ENCODE peak calls at places on chromosomes 16 and 17, in six cellular contexts. F is gastrocnemius medialis, Z is ovary, C is A549, N is adrenal gland, D is right lobe of liver. R is an unnamed sample. For H3K4me1, the result is how much of the 10 kb centered on the place peaks cover.

GRCh38 chr17:57954421-57955182 is 610 bp downstream of the CUEDC1 start:
- DNase-seq in F (peak), Z (peak), C (peak), N (peak), D (peak), R (peak)

GRCh38 chr17:43341705-43342600 is 56.8 kb upstream of the ARL4D start:
- DNase-seq in F (no peak), Z (no peak), C (no peak), N (no peak), D (no peak), R (no peak)

GRCh38 chr17:10435096-10435495 is 13.3 kb upstream of the MYH8 start:
- DNase-seq in F (no peak), Z (no peak), C (no peak), N (no peak), D (no peak), R (no peak)

GRCh38 chr16:19601083-19601976 is 45.8 kb downstream of the VPS35L start:
- DNase-seq in F (no peak), Z (peak), C (peak), N (peak), D (no peak), R (no peak)

GRCh38 chr17:81858967-81859905 is 1.1 kb downstream of the P4HB start:
- DNase-seq in F (no peak), Z (no peak), C (no peak), N (no peak), D (no peak), R (no peak)

GRCh38 chr17:65684631-65685030 is 123.2 kb upstream of the AXIN2 start:
- DNase-seq in F (no peak), Z (no peak), C (no peak), N (no peak), D (no peak), R (no peak)

GRCh38 chr17:14552311-14552710 is 251.4 kb downstream of the HS3ST3B1 start:
- DNase-seq in F (no peak), Z (no peak), C (no peak), N (no peak), D (no peak), R (no peak)

GRCh38 chr17:44221072-44221861 is 1.8 kb upstream of the UBTF start:
- DNase-seq in F (peak), Z (peak), C (peak), N (peak), D (peak), R (peak)

GRCh38 chr17:70168044-70168978 is 1.0 kb upstream of the KCNJ2 start:
- DNase-seq in F (peak), Z (peak), C (peak), N (peak), D (no peak), R (peak)

GRCh38 chr16:50509521-50510341 is 38.5 kb upstream of the NKD1 start:
- DNase-seq in F (no peak), Z (no peak), C (no peak), N (no peak), D (no peak), R (no peak)

GRCh38 chr17:70380017-70380416 is 210.7 kb downstream of the KCNJ2 start:
- DNase-seq in F (no peak), Z (no peak), C (no peak), N (no peak), D (no peak), R (no peak)

DNA sequence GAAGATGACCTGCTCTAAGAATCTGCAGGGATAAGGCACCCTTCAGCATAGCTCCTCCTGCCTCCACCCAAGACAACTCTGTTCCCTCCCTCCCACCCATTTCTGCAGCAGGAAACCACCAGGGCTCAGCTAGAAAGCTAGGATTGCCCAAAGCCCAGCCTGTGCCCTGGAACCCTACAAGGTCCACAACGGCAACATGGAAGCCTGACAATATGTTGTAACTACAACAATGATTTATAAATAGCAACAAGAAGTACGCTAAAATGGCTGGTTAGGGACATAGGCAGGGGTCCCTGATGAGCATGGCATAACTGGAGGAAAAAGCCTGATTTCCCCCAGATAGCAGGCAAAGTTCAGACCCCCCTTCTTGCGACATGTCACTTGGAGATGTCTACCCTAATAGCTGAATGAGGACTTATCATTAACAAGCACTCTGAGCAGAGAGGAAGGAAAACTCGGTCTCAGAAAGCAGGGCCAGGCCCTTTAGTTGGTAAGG is 6.5 kb downstream of the ST3GAL2 start:
- DNase-seq in F (no peak), Z (no peak), C (no peak), N (no peak), D (no peak), R (no peak)
- H3K4me1 ChIP-seq in F (half or more), Z (under half), C (half or more), N (half or more), D (under half), R (half or more)

GRCh38 chr17:7859028-7859427 is 1.2 kb downstream of the CYB5D1 start:
- DNase-seq in F (no peak), Z (no peak), C (no peak), N (no peak), D (no peak), R (no peak)

GRCh38 chr17:7857724-7858486 is at the start of gene CYB5D1:
- DNase-seq in F (peak), Z (peak), C (peak), N (peak), D (peak), R (peak)

GRCh38 chr17:7856081-7856791 is 1.1 kb downstream of the NAA38 start:
- DNase-seq in F (no peak), Z (peak), C (no peak), N (peak), D (peak), R (peak)

GRCh38 chr17:7856840-7857723 is at the start of gene NAA38:
- DNase-seq in F (peak), Z (peak), C (peak), N (peak), D (peak), R (peak)

DNA sequence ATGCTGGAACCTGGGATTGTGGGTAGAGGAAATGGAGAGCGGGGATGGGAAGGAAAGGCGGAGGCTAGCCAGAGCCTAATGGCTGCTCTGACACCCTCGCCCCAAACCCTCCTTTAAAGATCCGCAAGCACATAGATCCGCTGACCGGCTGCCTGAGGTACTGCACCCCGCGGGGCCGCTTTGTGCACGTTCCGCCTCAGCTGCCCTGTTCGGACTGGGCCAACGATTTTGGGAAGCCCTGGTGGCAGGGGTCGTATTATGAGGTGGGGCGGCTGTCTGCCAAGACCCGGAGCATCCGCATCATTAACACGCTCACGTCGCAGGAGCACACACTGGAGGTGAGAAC is 657 bp downstream of the CYB5D1 start:
- DNase-seq in F (no peak), Z (peak), C (peak), N (peak), D (peak), R (peak)
- TF ChIP-seq POLR2A in F (no peak), Z (no peak), C (no peak), N (no peak), D (no peak), R (no peak)

GRCh38 chr17:76086384-76086783 is 7.4 kb downstream of the ZACN start:
- DNase-seq in F (no peak), Z (no peak), C (no peak), N (no peak), D (no peak), R (no peak)

GRCh38 chr17:76087531-76087930 is 8.5 kb downstream of the ZACN start:
- DNase-seq in F (no peak), Z (no peak), C (no peak), N (no peak), D (no peak), R (no peak)

GRCh38 chr17:76088868-76089576 is 10.0 kb downstream of the ZACN start:
- DNase-seq in F (no peak), Z (no peak), C (no peak), N (no peak), D (no peak), R (no peak)

GRCh38 chr17:76089680-76090516 is 10.9 kb downstream of the ZACN start:
- DNase-seq in F (no peak), Z (no peak), C (no peak), N (no peak), D (no peak), R (peak)

GRCh38 chr17:76088041-76088867 is 9.3 kb downstream of the ZACN start:
- DNase-seq in F (no peak), Z (no peak), C (no peak), N (no peak), D (no peak), R (no peak)
- TF ChIP-seq CTCF in F (no peak), Z (no peak), C (no peak), N (no peak), D (no peak), R (no peak)

DNA sequence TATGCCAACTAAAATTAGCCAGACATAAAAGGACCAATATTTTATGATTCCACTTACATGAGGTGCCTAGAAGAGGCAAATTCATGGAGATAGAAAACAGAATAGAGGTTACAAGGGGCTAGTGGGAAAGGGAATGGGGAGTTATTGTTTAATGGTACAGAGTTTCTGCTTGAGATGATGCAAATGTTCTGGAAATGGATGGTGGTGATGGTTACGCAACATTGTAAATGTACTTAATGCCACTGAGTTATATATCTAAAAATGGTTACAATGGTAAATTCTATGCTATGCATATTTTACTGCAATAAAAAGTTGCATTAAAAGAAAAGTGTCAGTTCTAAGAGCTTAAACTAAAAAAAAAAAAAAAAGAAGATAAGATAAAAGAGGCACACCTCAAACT is 17.9 kb downstream of the MT1X start:
- DNase-seq in F (no peak), Z (no peak), C (no peak), N (no peak), D (no peak), R (no peak)
- H3K4me1 ChIP-seq in F (under half), Z (under half), C (under half), N (under half), D (under half), R (under half)

GRCh38 chr16:27444470-27444869 is 42.5 kb downstream of the IL21R start:
- DNase-seq in F (no peak), Z (no peak), C (no peak), N (no peak), D (no peak), R (no peak)
- TF ChIP-seq POLR2A in F (no peak), Z (no peak), C (no peak), N (no peak), D (no peak), R (no peak)

GRCh38 chr16:31880322-31880979 is 6.8 kb downstream of the ZNF267 start:
- DNase-seq in F (no peak), Z (no peak), C (no peak), N (no peak), D (no peak), R (no peak)
- TF ChIP-seq CTCF in F (no peak), Z (no peak), C (no peak), N (no peak), D (no peak), R (no peak)

GRCh38 chr17:82863941-82864720 is 24.3 kb upstream of the ZNF750 start:
- DNase-seq in F (peak), Z (no peak), C (no peak), N (no peak), D (no peak), R (no peak)

GRCh38 chr17:82861393-82861775 is 21.6 kb upstream of the ZNF750 start:
- DNase-seq in F (no peak), Z (no peak), C (no peak), N (no peak), D (no peak), R (no peak)

GRCh38 chr17:82863646-82863940 is 23.8 kb upstream of the ZNF750 start:
- DNase-seq in F (no peak), Z (no peak), C (no peak), N (no peak), D (no peak), R (no peak)

GRCh38 chr17:82862191-82862590 is 22.4 kb upstream of the ZNF750 start:
- DNase-seq in F (no peak), Z (no peak), C (no peak), N (no peak), D (no peak), R (no peak)

GRCh38 chr17:82862758-82863645 is 23.2 kb upstream of the ZNF750 start:
- DNase-seq in F (no peak), Z (no peak), C (no peak), N (no peak), D (no peak), R (no peak)
- H3K4me1 ChIP-seq in F (under half), Z (under half), C (under half), N (under half), D (under half), R (under half)

GRCh38 chr16:24920568-24920967 is 74.8 kb downstream of the SLC5A11 start:
- DNase-seq in F (no peak), Z (no peak), C (no peak), N (no peak), D (no peak), R (no peak)
- TF ChIP-seq POLR2A in F (no peak), Z (no peak), C (no peak), N (no peak), D (no peak), R (no peak)

DNA sequence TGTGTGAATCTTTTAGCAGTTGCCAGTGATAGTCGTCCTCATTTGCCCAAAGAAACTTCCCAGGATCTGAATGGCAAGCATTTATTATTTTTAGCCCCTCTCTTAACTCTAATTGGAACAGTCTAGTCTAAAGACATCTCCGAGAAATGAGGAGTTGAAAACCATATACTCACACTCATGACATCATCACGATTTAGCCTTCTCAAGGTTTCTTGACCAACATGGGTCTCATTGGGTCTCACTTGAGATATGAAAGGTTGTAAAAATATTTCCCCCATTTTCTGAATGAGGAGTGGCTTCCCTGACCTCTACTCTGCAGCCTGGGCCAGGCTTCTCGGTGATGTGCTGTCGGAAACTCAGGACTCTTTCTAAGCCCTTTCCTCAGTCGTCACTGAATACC is 37.1 kb upstream of the CACNG1 start:
- DNase-seq in F (no peak), Z (no peak), C (no peak), N (no peak), D (no peak), R (no peak)
- TF ChIP-seq CTCF in F (no peak), Z (no peak), C (no peak), N (no peak), D (no peak), R (no peak)

GRCh38 chr16:84608281-84608680 is 9.6 kb downstream of the COTL1 start:
- DNase-seq in F (no peak), Z (no peak), C (no peak), N (no peak), D (no peak), R (no peak)

GRCh38 chr16:84612686-84613085 is 5.2 kb downstream of the COTL1 start:
- DNase-seq in F (no peak), Z (no peak), C (no peak), N (no peak), D (no peak), R (no peak)

GRCh38 chr16:84611041-84611440 is 6.8 kb downstream of the COTL1 start:
- DNase-seq in F (no peak), Z (no peak), C (no peak), N (no peak), D (no peak), R (no peak)

GRCh38 chr16:84607694-84608093 is 10.2 kb downstream of the COTL1 start:
- DNase-seq in F (no peak), Z (no peak), C (no peak), N (no peak), D (no peak), R (no peak)

DNA sequence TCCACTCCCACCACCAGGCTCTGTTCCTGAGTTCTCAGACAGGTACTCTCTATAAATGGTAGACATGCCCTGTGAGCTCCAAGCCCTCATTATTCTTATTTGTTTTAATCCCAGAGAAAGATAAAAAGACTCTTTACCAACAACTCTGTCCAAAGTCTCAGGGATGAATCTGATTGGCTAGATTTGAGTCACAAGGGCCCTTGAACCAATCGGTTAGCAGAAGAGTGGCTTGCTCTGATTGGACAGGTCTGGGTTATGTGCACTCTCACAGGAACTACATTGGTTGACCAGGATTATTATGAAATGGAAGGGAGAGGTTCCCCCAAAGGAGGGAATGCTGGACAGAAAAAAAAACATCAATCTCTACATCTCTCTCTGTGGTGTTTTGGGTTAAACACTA is 7.5 kb downstream of the COTL1 start:
- DNase-seq in F (no peak), Z (no peak), C (peak), N (no peak), D (no peak), R (no peak)
- H3K4me1 ChIP-seq in F (under half), Z (under half), C (under half), N (under half), D (under half), R (under half)

R was measured in heart left ventricle.